ENCODE peak calls at places on chromosomes 1 and 21, in seven cellular contexts. B is IMR-90, M is adrenal gland, X is A549, T is transverse colon, I is heart left ventricle, Y is HCT116. W is an unnamed sample.

GRCh38 chr1:202216691-202217090 is 23.1 kb downstream of the LGR6 start:
- DNase-seq in B (no peak), T (no peak), Y (no peak), I (no peak), M (no peak), X (no peak), W (no peak)

GRCh38 chr1:161763522-161764098 is 2.5 kb upstream of the ATF6 start:
- DNase-seq in I (no peak), B (no peak), X (peak), T (no peak), Y (peak), M (no peak), W (no peak)

GRCh38 chr1:172717722-172718455 is 59.0 kb downstream of the FASLG start:
- DNase-seq in X (peak), B (peak), I (no peak), T (no peak), M (no peak), Y (no peak), W (no peak)

GRCh38 chr1:81717230-81717629 is 83.5 kb upstream of the ADGRL2 start:
- DNase-seq in X (no peak), I (no peak), B (no peak), Y (no peak), M (no peak), T (no peak), W (no peak)

GRCh38 chr1:11719313-11720032 is 16.5 kb upstream of the AGTRAP start:
- DNase-seq in T (peak), M (peak), I (peak), B (peak), Y (no peak), X (no peak), W (peak)

GRCh38 chr1:168092566-168093355 is 44.0 kb downstream of the GPR161 start:
- DNase-seq in Y (peak), B (no peak), M (no peak), X (no peak), T (no peak), I (no peak), W (no peak)

GRCh38 chr1:170415734-170416372 is 116.1 kb upstream of the GORAB start:
- DNase-seq in X (no peak), M (no peak), T (no peak), B (no peak), I (no peak), Y (no peak), W (no peak)

GRCh38 chr1:202888204-202888506 is 794 bp downstream of the RABIF start:
- DNase-seq in M (no peak), T (no peak), Y (peak), B (peak), X (no peak), I (no peak), W (no peak)

GRCh38 chr1:226979517-226980121 is 39.5 kb downstream of the COQ8A start:
- DNase-seq in M (no peak), Y (no peak), B (no peak), T (no peak), X (no peak), I (peak), W (no peak)

GRCh38 chr1:240611619-240612490 is at the start of gene GREM2:
- DNase-seq in B (peak), M (peak), X (peak), T (peak), I (peak), Y (no peak), W (peak)

GRCh38 chr1:114350731-114351445 is 160.1 kb downstream of the TRIM33 start:
- DNase-seq in I (no peak), T (no peak), X (no peak), Y (no peak), M (no peak), B (no peak), W (no peak)

GRCh38 chr1:114455102-114455785 is 55.8 kb downstream of the TRIM33 start:
- DNase-seq in B (peak), Y (no peak), X (no peak), I (no peak), T (no peak), M (no peak), W (no peak)

GRCh38 chr1:222387020-222387816 is 160.7 kb downstream of the HHIPL2 start:
- DNase-seq in Y (peak), T (no peak), B (no peak), X (no peak), M (no peak), I (no peak), W (no peak)

GRCh38 chr1:71561729-71562128 is 480.9 kb upstream of the ZRANB2 start:
- DNase-seq in M (no peak), B (peak), Y (no peak), X (no peak), I (no peak), T (no peak), W (no peak)

GRCh38 chr1:217274927-217275616 is 355.8 kb downstream of the GPATCH2 start:
- DNase-seq in Y (no peak), M (no peak), I (no peak), T (no peak), X (no peak), B (peak), W (no peak)

GRCh38 chr1:20439282-20439681 is 46.7 kb downstream of the CAMK2N1 start:
- DNase-seq in Y (no peak), M (no peak), B (peak), T (no peak), I (no peak), X (no peak), W (no peak)

GRCh38 chr21:41458121-41458520 is 32.1 kb downstream of the MX1 start:
- DNase-seq in M (no peak), Y (no peak), I (no peak), B (peak), X (no peak), T (no peak), W (no peak)

GRCh38 chr1:46303872-46304326 is 401 bp downstream of the UQCRH start:
- DNase-seq in X (no peak), B (no peak), I (no peak), Y (no peak), M (no peak), T (no peak), W (no peak)

GRCh38 chr1:99348375-99349132 is 84.3 kb downstream of the PLPPR4 start:
- DNase-seq in I (no peak), X (no peak), Y (no peak), T (no peak), B (no peak), M (no peak), W (no peak)

GRCh38 chr1:52726265-52727113 is at the start of gene ZYG11B:
- DNase-seq in Y (peak), T (peak), M (peak), X (peak), I (peak), B (peak), W (peak)
- TF ChIP-seq POLR2A in Y (peak), T (peak), M (peak), X (peak), I (peak), B (no peak), W (peak)

GRCh38 chr1:39490596-39491145 is 765 bp upstream of the BMP8A start:
- DNase-seq in Y (no peak), I (no peak), X (peak), T (peak), B (no peak), M (no peak), W (no peak)
- H3K4me3 ChIP-seq in Y (peak), I (peak), X (peak), T (peak), B (no peak), M (peak), W (peak)

GRCh38 chr1:36753451-36753850 is 270.7 kb upstream of the CSF3R start:
- DNase-seq in T (no peak), Y (no peak), M (no peak), X (no peak), B (no peak), I (no peak), W (no peak)
- TF ChIP-seq POLR2A in T (no peak), Y (no peak), M (no peak), X (no peak), B (no peak), I (no peak), W (no peak)

DNA sequence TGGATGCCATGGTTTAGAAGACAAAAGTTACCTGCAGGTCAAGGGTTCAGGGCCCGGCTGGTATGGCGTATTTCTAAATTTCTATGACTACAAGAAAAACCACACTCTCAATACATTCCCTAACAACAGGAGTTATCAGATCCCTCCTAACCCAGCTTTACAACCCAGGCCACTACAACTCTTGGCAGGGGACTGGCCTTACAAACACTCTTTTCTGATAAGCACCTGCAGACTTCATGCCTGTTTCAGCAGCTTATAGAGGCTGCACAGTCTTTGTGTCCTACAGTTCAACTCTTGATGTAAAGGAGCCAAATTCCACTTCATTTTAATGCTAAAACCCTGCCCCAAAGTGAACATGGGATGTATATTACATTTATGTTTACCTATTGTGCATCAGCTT is 461.4 kb downstream of the SIPA1L2 start:
- DNase-seq in M (no peak), Y (no peak), T (no peak), X (no peak), B (no peak), I (no peak), W (no peak)
- H3K4me3 ChIP-seq in M (no peak), Y (no peak), T (no peak), X (no peak), B (no peak), I (no peak), W (no peak)

DNA sequence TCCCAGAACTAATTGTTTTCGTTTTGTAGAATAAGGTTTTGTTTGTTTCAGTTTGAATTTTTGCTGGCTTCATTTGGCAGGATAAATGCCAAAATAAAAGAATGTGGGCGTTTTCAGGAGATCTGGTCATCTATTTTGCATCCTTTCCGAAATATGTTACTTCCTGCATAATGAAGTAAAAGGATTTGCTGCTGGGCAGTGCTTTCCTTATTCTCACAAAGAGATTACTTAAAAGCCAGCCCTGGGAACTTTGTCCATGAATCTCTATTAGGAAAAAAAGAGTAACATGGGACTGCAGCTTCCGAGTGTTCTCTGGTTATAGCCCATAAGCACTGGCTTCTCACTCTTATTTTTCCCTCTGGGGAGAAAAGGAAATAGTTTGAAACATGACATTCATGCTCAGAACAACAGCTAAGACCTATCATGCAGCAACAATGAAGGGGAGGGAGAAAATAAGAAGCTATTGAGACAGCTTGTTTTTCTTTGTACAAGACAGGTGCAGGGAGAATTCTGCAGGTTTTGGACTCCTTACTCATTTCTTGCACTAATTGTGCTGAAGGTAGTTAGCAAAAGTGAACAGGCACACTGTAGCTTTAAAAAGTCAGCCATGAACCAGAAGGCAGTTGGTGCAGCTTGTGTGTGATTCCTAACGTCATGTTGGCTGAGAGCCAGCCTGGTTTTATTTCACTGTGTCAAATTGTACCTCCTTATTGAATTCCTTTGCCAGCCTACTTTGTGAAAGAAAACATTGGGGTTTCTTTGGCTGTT is at the start of gene SAMD13:
- DNase-seq in Y (peak), X (peak), M (peak), T (peak), B (peak), I (peak), W (peak)
- TF ChIP-seq POLR2A in Y (no peak), X (no peak), M (no peak), T (no peak), B (no peak), I (no peak), W (no peak)

GRCh38 chr1:27099904-27100796 is 54.8 kb downstream of the SLC9A1 start:
- DNase-seq in T (no peak), B (no peak), X (peak), I (peak), Y (no peak), M (no peak), W (peak)
- H3K4me3 ChIP-seq in T (no peak), B (no peak), X (no peak), I (no peak), Y (no peak), M (no peak), W (no peak)

DNA sequence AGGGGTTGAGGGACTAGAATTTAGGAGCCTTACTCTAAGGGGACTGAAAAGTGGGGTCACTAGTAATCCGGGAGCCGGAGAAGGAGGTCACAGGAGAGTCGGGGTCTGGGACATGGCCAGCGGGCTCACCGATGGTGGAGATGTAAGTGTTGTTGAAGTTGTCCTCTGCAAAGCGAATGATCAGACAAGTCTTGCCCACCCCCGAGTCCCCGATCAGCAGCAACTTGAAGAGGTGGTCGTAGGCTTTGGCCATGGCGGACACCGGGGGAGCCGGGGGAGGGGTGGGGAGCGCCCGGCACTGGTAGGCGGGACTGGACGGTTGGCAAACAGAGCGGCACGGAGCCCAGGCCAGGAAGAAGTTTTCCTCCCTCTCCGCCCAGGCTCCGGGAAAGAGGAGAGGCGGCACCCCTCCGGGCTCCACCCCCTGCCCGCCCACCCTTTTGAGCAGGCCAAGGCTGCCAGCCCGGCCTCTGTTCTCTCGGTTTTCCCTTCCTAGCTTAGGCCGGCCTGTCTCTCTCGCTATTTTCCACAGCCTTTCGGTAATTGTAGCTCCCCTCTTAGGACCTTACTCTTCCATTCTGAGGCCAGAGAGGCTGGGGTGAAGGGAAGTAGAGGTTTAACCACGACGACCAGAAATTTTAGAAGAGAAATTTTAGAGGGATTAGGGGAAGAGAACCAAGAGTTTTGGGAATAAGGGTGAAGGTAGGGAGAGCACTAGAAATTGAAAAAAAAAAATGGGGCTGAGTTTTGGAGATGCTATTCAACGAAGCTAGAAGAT is at the start of gene RAB13:
- DNase-seq in X (peak), T (peak), I (peak), M (peak), B (peak), Y (peak), W (peak)
- TF ChIP-seq POLR2A in X (peak), T (peak), I (no peak), M (peak), B (no peak), Y (no peak), W (no peak)

W was measured in tibial nerve.